ENCODE peak calls at places on chromosomes 13 and 19, in four cellular contexts. Q is thoracic aorta, L is astrocyte of the spinal cord, M is left ventricle myocardium inferior. U is an unnamed sample.
A peak's percentile ranks its signal among the peaks of the same experiment; 100 is the strongest.

GRCh38 chr19:29775575-29775900 is 36.3 kb upstream of the CCNE1 start:
- DNase-seq in Q (no peak), L (no peak), M (no peak), U (no peak)

GRCh38 chr13:70732611-70733010 is 624.4 kb upstream of the KLHL1 start:
- DNase-seq in Q (no peak), L (no peak), M (no peak), U (no peak)

GRCh38 chr19:33767898-33768413 is 28.7 kb upstream of the KCTD15 start:
- DNase-seq in Q (no peak), L (peak; percentile 16), M (no peak), U (peak; percentile 26)

GRCh38 chr13:110214637-110215036 is 92.3 kb downstream of the COL4A1 start:
- DNase-seq in Q (no peak), L (no peak), M (no peak), U (no peak)

GRCh38 chr19:15251749-15252397 is 19.6 kb upstream of the EPHX3 start:
- DNase-seq in Q (peak; percentile 50), L (peak; percentile 96), M (peak; percentile 86), U (peak; percentile 95)

GRCh38 chr19:41535029-41535622 is 40.8 kb upstream of the CEACAM21 start:
- DNase-seq in Q (no peak), L (no peak), M (no peak), U (no peak)

GRCh38 chr13:105990256-105990958 is 545.1 kb downstream of the EFNB2 start:
- DNase-seq in Q (no peak), L (peak; percentile 40), M (no peak), U (no peak)

GRCh38 chr19:45777395-45777961 is 4.8 kb downstream of the DMPK start:
- DNase-seq in Q (no peak), L (no peak), M (no peak), U (no peak)

GRCh38 chr13:44331912-44332840 is 41.4 kb upstream of the SERP2 start:
- DNase-seq in Q (peak; percentile 71), L (peak; percentile 99), M (peak; percentile 69), U (peak; percentile 72)

GRCh38 chr13:94433055-94433947 is 46.2 kb downstream of the DCT start:
- DNase-seq in Q (no peak), L (no peak), M (no peak), U (peak; percentile 55)

GRCh38 chr19:8206147-8207087 is 2.8 kb upstream of the CERS4 start:
- DNase-seq in Q (no peak), L (no peak), M (no peak), U (no peak)

GRCh38 chr13:74110053-74110452 is 24.2 kb downstream of the KLF12 start:
- DNase-seq in Q (no peak), L (no peak), M (peak; percentile 19), U (no peak)

DNA sequence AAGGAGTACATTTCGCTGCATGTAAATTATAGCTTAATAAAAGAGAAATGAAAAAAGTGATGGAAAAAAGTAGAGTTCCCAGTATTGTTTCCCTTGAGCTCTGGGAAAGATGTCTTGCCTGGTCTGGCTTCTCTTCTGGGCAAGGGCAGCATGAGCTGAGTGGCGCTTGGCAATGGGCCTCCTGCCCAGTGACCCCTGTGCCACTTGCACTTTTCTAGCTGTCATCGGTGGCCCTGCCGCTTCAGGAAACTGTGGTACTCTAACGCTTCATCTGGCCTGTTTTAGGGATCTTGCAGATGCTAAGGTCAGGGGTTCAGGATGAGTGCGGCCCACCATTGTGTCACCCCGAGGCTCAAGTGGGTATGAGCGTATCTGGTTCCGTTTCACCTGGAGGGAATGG is 161.4 kb downstream of the MTUS2 start:
- DNase-seq in Q (no peak), L (no peak), M (peak; percentile 58), U (no peak)
- TF ChIP-seq CTCF in Q (no peak), L (no peak), M (no peak), U (no peak)

DNA sequence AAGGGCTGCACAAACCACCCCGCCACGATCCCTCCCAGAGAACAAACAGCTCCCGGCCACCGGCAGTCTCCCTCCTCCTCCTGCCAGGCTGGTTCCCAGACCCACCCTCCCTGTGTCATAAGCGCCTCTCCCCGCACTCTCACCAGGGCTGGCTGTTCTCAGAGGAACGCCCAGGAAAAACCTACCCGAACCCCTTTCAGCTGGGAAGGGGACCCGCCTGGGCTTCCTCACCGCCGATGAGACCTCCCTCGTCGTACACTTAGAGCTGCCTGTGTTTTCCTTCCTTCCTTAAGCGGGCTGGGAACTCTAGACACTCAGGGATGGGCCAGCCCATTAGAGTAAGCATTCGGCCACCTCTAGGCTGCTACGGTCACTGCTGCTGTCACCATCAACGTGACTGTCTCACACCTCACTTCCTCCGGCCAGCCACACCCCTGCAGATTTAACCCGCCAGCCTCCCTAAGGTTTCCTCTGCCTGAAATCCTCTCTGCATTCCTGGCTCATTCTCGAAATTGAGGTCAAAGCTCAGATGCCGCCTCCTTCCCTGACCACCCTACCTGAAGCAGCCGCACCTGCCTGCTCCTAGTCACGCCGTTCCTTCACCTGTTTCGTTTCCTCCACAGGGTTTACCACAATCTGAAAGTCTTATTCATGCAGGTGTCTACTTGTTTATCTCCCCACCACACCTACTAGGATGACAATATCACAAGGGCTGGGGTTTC is 6.3 kb upstream of the RDH13 start:
- DNase-seq in Q (no peak), L (peak; percentile 30), M (no peak), U (peak; percentile 23)
- H3K4me3 ChIP-seq in Q (peak overlapping the region; percentile 60), L (no peak overlapping the region), M (peak overlapping the region; percentile 40), U (no peak overlapping the region)

GRCh38 chr19:18477042-18477760 is 39.3 kb upstream of the ISYNA1 start:
- DNase-seq in Q (no peak), L (no peak), M (no peak), U (no peak)
- TF ChIP-seq CTCF in Q (no peak), L (no peak), M (peak; percentile 13), U (peak; percentile 17)

DNA sequence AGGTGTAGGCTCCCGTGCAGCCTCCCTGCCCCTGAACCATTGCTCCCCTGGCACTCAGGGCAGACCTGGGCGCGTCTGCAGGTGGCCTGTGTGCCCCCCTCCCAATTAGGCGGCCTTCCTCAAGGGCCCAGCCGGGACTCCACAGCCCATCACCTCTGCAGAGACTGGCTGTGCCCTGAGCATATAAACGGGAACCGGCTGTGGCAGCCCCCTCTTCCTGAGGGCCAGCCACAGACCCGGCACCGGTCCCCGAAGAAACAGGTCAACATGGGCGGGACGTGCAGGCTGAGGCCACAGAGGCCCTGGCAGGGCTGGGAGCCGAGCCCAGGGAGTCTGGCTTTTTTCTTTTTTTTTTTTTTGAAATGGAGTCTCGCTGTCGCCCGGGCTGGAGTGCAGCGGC is 12.0 kb downstream of the PIAS4 start:
- DNase-seq in Q (no peak), L (no peak), M (no peak), U (no peak)
- H3K4me3 ChIP-seq in Q (no peak overlapping the region), L (no peak overlapping the region), M (no peak overlapping the region), U (no peak overlapping the region)